ENCODE peak calls at places on chromosomes 1 and 21, in five cellular contexts. E, Q, A, K and N are unnamed samples.

GRCh38 chr1:156898151-156898550 is 4.6 kb downstream of the PEAR1 start:
- DNase-seq in Q (peak), E (no peak), K (peak), A (peak), N (no peak)

GRCh38 chr1:117735045-117735992 is 129.5 kb downstream of the TENT5C start:
- DNase-seq in E (no peak), K (peak), Q (peak), A (no peak), N (no peak)

GRCh38 chr21:42666023-42666747 is 12.8 kb downstream of the PDE9A start:
- DNase-seq in K (no peak), Q (no peak), E (peak), A (no peak), N (no peak)

GRCh38 chr1:168082008-168082876 is 54.5 kb downstream of the GPR161 start:
- DNase-seq in A (no peak), Q (peak), E (peak), K (peak), N (peak)

GRCh38 chr1:94971491-94971924 is 44.6 kb upstream of the CNN3 start:
- DNase-seq in E (peak), K (no peak), A (no peak), Q (peak), N (no peak)

GRCh38 chr1:90400121-90400520 is 317.0 kb downstream of the BARHL2 start:
- DNase-seq in A (no peak), Q (peak), E (no peak), K (no peak), N (no peak)

GRCh38 chr1:232222614-232223013 is 407.3 kb downstream of the SIPA1L2 start:
- DNase-seq in A (no peak), E (no peak), K (no peak), Q (no peak), N (no peak)

GRCh38 chr1:218347713-218348627 is 2.8 kb downstream of the TGFB2 start:
- DNase-seq in Q (peak), K (peak), A (no peak), E (peak), N (no peak)

GRCh38 chr1:14282583-14283186 is 315.8 kb upstream of the KAZN start:
- DNase-seq in A (no peak), E (no peak), K (no peak), Q (peak), N (no peak)

GRCh38 chr1:101993703-101994102 is 3.0 kb downstream of the OLFM3 start:
- DNase-seq in E (peak), A (no peak), K (peak), Q (no peak), N (no peak)

GRCh38 chr1:36323636-36324321 is at the start of gene EVA1B:
- DNase-seq in A (no peak), E (peak), Q (peak), K (peak), N (peak)

GRCh38 chr1:31931241-31932225 is 6.6 kb downstream of the PTP4A2 start:
- DNase-seq in A (no peak), K (peak), E (peak), Q (peak), N (no peak)

GRCh38 chr1:172966844-172967540 is 83.7 kb downstream of the TNFSF18 start:
- DNase-seq in K (no peak), E (no peak), A (no peak), Q (peak), N (no peak)

GRCh38 chr1:181423301-181423918 is 59.9 kb upstream of the CACNA1E start:
- DNase-seq in A (no peak), E (peak), K (peak), Q (peak), N (no peak)

GRCh38 chr1:204314209-204314892 is 45.4 kb downstream of the PLEKHA6 start:
- DNase-seq in E (no peak), K (no peak), A (no peak), Q (no peak), N (no peak)

GRCh38 chr21:28974531-28975227 is 18.0 kb downstream of the LTN1 start:
- DNase-seq in E (no peak), K (no peak), A (no peak), Q (no peak), N (no peak)

GRCh38 chr1:177858222-177858894 is 111.5 kb downstream of the SEC16B start:
- DNase-seq in A (no peak), Q (peak), E (peak), K (peak), N (no peak)

GRCh38 chr1:217895817-217896216 is 264.7 kb downstream of the SPATA17 start:
- DNase-seq in K (no peak), E (no peak), Q (no peak), A (no peak), N (no peak)

GRCh38 chr1:205451759-205452164 is 4.1 kb downstream of the BLACAT1 start:
- DNase-seq in A (no peak), K (no peak), Q (no peak), E (no peak), N (no peak)

GRCh38 chr1:54846301-54846700 is 40.7 kb downstream of the DHCR24 start:
- DNase-seq in K (no peak), E (no peak), A (no peak), Q (no peak), N (peak)

GRCh38 chr1:201594575-201595245 is 55.8 kb downstream of the NAV1 start:
- DNase-seq in K (peak), E (peak), A (no peak), Q (no peak), N (no peak)

GRCh38 chr1:50735443-50735842 is 224.6 kb downstream of the FAF1 start:
- DNase-seq in A (no peak), E (peak), Q (peak), K (peak), N (no peak)

GRCh38 chr1:149936992-149937705 is 470 bp upstream of the MTMR11 start:
- DNase-seq in Q (peak), K (peak), E (peak), A (no peak), N (no peak)

GRCh38 chr1:175824079-175824478 is 80.7 kb upstream of the TNR start:
- DNase-seq in K (no peak), A (no peak), Q (no peak), E (peak), N (peak)

GRCh38 chr1:31795801-31796621 is 19.8 kb downstream of the SPOCD1 start:
- DNase-seq in K (peak), E (peak), A (peak), Q (peak), N (no peak)

GRCh38 chr1:42935313-42935624 is 23.4 kb downstream of the SLC2A1 start:
- DNase-seq in E (no peak), K (no peak), A (no peak), Q (no peak), N (no peak)

DNA sequence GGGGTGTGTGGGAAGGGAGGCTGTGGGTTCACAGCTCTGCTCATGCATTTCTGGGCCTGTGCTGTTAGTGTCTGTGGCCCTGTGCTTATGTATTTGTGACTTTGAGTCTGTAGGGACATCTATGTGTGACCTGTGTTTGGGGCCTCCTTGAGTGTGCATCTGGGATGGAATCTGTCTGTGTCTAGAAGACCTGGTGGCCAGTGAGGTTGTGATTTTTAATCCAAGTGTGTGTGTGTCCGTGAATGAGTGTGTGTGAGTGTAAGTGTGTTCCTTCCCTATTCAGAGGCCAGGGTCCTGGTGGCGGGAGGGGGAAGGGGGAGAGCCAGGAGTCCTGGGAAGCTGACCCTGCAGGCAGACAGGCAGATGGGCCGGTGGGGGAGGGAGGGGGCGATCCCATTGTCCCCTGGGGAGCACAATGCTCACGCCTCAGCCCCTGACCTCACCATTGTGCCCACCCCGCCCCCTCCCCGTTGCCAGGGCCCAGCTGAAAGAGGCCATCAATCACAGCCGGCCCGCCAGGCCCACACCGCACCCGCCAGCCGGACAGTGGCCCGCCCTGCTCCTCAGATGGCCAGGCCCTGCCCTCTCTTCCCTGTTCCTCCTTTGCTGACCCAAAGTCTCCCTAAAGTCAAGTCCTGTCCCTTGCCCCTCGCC is 19.6 kb downstream of the SLC27A3 start:
- DNase-seq in E (no peak), Q (no peak), A (no peak), K (no peak), N (no peak)
- TF ChIP-seq CTCF in E (no peak), Q (no peak), A (no peak), K (no peak), N (no peak)

GRCh38 chr1:12051361-12051760 is 11.7 kb upstream of the TNFRSF8 start:
- DNase-seq in Q (no peak), E (no peak), K (no peak), A (no peak), N (no peak)

GRCh38 chr1:12052008-12052573 is 11.0 kb upstream of the TNFRSF8 start:
- DNase-seq in A (peak), E (peak), Q (peak), K (peak), N (no peak)

GRCh38 chr1:12053752-12054548 is 9.2 kb upstream of the TNFRSF8 start:
- DNase-seq in A (no peak), Q (no peak), K (no peak), E (no peak), N (no peak)

GRCh38 chr1:12055259-12055658 is 7.8 kb upstream of the TNFRSF8 start:
- DNase-seq in A (no peak), Q (no peak), E (no peak), K (no peak), N (no peak)

DNA sequence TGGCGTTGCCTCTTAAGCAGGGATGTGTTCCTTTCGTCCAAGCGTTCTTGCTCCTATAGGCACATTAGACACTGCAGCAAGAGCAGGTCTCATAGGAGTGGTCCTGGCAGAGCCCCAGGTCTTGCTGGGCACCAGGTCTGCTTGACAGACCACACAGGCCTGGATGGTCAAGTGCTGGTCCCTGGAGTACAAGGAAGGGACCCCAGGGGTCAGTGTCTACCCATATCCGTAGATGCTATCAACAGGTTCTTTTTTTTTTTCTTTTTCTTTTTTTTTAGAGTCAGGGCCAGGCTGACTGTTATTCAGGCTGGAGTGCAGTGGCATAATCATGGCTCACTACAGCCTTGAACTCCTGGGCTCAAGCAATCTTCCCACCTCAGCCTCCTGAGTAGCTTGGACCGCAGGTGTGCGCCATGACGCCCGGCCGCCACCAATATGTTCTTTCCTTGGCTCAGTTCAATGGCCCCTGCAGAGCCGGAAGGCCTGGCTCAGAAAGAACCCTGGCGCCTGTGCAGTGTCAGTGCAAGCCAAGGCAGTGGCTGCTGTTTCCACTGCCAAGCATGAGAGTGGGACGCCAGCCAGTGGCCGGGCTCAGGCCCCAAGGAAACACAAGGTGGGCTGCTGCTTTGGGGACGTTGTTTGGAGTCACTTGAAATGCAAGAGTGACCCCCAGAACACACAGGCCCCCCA is 10.0 kb upstream of the TNFRSF8 start:
- DNase-seq in A (no peak), K (no peak), E (no peak), Q (no peak), N (no peak)
- TF ChIP-seq CTCF in A (no peak), K (no peak), E (no peak), Q (no peak), N (no peak)

DNA sequence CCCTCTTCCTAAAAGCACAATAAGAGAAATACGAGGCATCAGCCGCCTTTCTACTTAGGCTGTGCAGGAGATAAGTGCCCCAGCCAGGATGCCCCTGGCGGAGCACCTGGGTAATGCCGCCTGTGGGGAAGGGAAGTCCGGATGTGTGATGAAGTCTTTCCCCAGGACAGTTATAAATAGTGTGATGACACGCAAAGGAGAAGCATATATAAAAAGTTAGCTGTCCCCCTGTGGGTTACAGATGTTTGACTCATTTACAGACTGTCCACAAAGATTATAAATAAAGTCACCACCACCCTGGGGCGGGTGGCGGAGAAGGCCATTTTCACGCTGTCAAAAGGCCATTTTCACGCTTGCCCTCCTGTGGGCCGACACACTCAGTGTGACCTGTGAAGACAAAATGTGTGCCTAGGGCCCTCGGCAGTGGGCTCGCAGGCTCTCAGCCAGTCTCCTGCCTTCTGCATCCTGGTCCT is 6.3 kb downstream of the KCNN3 start:
- DNase-seq in K (peak), Q (peak), E (no peak), A (no peak), N (no peak)
- TF ChIP-seq CTCF in K (peak), Q (peak), E (peak), A (peak), N (peak)

DNA sequence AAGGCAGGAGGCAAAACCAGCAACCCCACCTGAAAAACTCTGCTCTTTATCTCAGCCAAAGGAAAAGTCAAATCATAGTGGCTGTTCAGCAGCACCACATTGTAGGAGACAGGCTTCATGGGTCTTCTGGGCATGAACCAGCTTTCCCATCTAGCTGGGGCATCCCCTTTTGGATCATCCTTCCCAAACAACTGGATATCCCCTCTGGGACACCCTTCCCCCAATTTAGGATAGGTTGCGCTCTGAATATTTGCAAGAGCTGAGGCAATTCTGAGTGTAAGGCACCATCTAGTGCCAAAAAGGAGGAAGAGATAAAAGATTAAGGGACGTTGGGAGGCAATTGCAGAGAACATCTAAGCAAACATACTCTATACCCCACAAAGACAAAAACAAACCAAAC is 295.8 kb downstream of the MATN1 start:
- DNase-seq in A (no peak), Q (no peak), K (no peak), E (peak), N (peak)
- TF ChIP-seq CTCF in A (no peak), Q (no peak), K (no peak), E (peak), N (no peak)

GRCh38 chr1:2049517-2050481 is at the start of gene PRKCZ:
- DNase-seq in Q (no peak), K (no peak), A (no peak), E (peak), N (no peak)
- TF ChIP-seq CTCF in Q (peak), K (peak), A (peak), E (no peak), N (peak)

DNA sequence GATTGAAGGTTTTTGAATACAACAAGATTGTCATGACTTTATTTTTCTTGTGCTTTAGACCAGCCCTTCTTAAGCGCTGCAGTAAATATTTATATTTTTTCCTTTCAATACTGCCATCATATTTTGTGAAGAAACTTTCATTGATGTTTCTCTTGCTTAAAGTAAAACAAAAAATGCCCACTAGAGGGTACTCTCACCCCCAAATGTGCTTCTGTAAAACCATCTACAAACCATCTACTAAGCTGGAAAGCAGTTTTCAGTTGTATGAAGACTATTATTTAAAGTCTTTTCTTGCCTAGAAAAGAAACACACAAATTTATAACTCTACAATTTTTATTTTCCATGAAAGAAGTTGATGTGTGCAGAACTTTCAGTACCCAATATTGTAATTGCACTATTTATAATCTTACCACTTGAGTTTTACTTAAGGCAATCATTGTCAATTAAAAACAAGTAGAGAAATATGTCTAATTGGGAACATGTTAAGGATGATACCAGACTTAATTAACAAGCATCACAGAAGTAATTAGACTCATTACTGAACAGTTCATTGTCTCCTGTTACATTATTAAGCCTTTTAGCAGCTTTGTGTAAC is 10.7 kb downstream of the LEPR start:
- DNase-seq in K (peak), A (no peak), Q (peak), E (peak), N (no peak)
- TF ChIP-seq CTCF in K (peak), A (peak), Q (peak), E (peak), N (peak)

GRCh38 chr1:41394918-41395598 is 33.8 kb downstream of the FOXO6 start:
- DNase-seq in K (no peak), Q (peak), A (no peak), E (peak), N (no peak)
- TF ChIP-seq CTCF in K (no peak), Q (no peak), A (no peak), E (peak), N (no peak)

GRCh38 chr21:32916522-32917099 is 109.1 kb upstream of the OLIG2 start:
- DNase-seq in K (no peak), Q (no peak), A (no peak), E (peak), N (no peak)
- TF ChIP-seq CTCF in K (peak), Q (no peak), A (peak), E (peak), N (no peak)